ENCODE peak calls at places on chromosome 11, in nine cellular contexts. One of them, this sample, is unnamed.
A peak's percentile ranks its signal among the peaks of the same experiment; 100 is the strongest.

GRCh38 chr11:19389787-19390303 is 149.1 kb upstream of the E2F8 start:
- DNase-seq in HL-60: no peak
- DNase-seq in mammary epithelial cell: no peak
- DNase-seq in stomach: no peak
- DNase-seq in Peyer's patch: no peak
- DNase-seq in mesendoderm: no peak
- DNase-seq in effector memory CD4-positive, alpha-beta T cell: no peak
- DNase-seq in right cardiac atrium: peak; percentile 21
- DNase-seq in MM.1S: no peak
- DNase-seq in this sample: peak; percentile 60

GRCh38 chr11:72598901-72599300 is 75.3 kb downstream of the PDE2A start:
- DNase-seq in mammary epithelial cell: no peak
- DNase-seq in Peyer's patch: no peak
- DNase-seq in stomach: peak; percentile 52
- DNase-seq in right cardiac atrium: peak; percentile 67
- DNase-seq in MM.1S: no peak
- DNase-seq in HL-60: no peak
- DNase-seq in mesendoderm: peak; percentile 71
- DNase-seq in effector memory CD4-positive, alpha-beta T cell: no peak
- DNase-seq in this sample: peak; percentile 85

GRCh38 chr11:113992459-113993105 is 17.7 kb downstream of the HTR3A start:
- DNase-seq in stomach: no peak
- DNase-seq in mesendoderm: peak; percentile 31
- DNase-seq in effector memory CD4-positive, alpha-beta T cell: no peak
- DNase-seq in mammary epithelial cell: no peak
- DNase-seq in HL-60: no peak
- DNase-seq in MM.1S: no peak
- DNase-seq in Peyer's patch: no peak
- DNase-seq in right cardiac atrium: no peak
- DNase-seq in this sample: no peak

GRCh38 chr11:32231909-32232493 is 141.1 kb downstream of the RCN1 start:
- DNase-seq in MM.1S: peak; percentile 63
- DNase-seq in Peyer's patch: no peak
- DNase-seq in effector memory CD4-positive, alpha-beta T cell: no peak
- DNase-seq in stomach: no peak
- DNase-seq in mammary epithelial cell: peak; percentile 12
- DNase-seq in HL-60: no peak
- DNase-seq in right cardiac atrium: no peak
- DNase-seq in mesendoderm: peak; percentile 70
- DNase-seq in this sample: no peak

GRCh38 chr11:73340164-73340563 is 32.1 kb downstream of the ARHGEF17 start:
- DNase-seq in right cardiac atrium: no peak
- DNase-seq in stomach: no peak
- DNase-seq in HL-60: no peak
- DNase-seq in MM.1S: no peak
- DNase-seq in mesendoderm: peak; percentile 57
- DNase-seq in effector memory CD4-positive, alpha-beta T cell: no peak
- DNase-seq in Peyer's patch: no peak
- DNase-seq in mammary epithelial cell: no peak
- DNase-seq in this sample: no peak

GRCh38 chr11:5624489-5625278 is at the start of gene TRIM34:
- DNase-seq in mammary epithelial cell: peak; percentile 76
- DNase-seq in right cardiac atrium: peak; percentile 33
- DNase-seq in effector memory CD4-positive, alpha-beta T cell: peak; percentile 50
- DNase-seq in stomach: peak; percentile 56
- DNase-seq in mesendoderm: peak; percentile 51
- DNase-seq in Peyer's patch: peak; percentile 77
- DNase-seq in HL-60: peak; percentile 15
- DNase-seq in MM.1S: peak; percentile 90
- DNase-seq in this sample: peak; percentile 52

GRCh38 chr11:29051935-29052334 is 943.7 kb downstream of the METTL15 start:
- DNase-seq in MM.1S: no peak
- DNase-seq in mesendoderm: no peak
- DNase-seq in effector memory CD4-positive, alpha-beta T cell: no peak
- DNase-seq in right cardiac atrium: no peak
- DNase-seq in Peyer's patch: no peak
- DNase-seq in mammary epithelial cell: peak; percentile 78
- DNase-seq in HL-60: no peak
- DNase-seq in stomach: no peak
- DNase-seq in this sample: no peak

GRCh38 chr11:102924851-102925380 is 30.6 kb downstream of the MMP13 start:
- DNase-seq in HL-60: no peak
- DNase-seq in right cardiac atrium: no peak
- DNase-seq in MM.1S: no peak
- DNase-seq in effector memory CD4-positive, alpha-beta T cell: no peak
- DNase-seq in mesendoderm: peak; percentile 5
- DNase-seq in stomach: no peak
- DNase-seq in Peyer's patch: no peak
- DNase-seq in mammary epithelial cell: peak; percentile 34
- DNase-seq in this sample: peak; percentile 46

GRCh38 chr11:43790444-43790794 is 90.2 kb upstream of the ALKBH3 start:
- DNase-seq in stomach: no peak
- DNase-seq in HL-60: no peak
- DNase-seq in right cardiac atrium: no peak
- DNase-seq in MM.1S: no peak
- DNase-seq in effector memory CD4-positive, alpha-beta T cell: no peak
- DNase-seq in mesendoderm: no peak
- DNase-seq in Peyer's patch: no peak
- DNase-seq in mammary epithelial cell: peak; percentile 75
- DNase-seq in this sample: no peak

GRCh38 chr11:17762309-17762974 is 27.9 kb downstream of the KCNC1 start:
- DNase-seq in stomach: no peak
- DNase-seq in MM.1S: peak; percentile 14
- DNase-seq in mesendoderm: no peak
- DNase-seq in Peyer's patch: no peak
- DNase-seq in right cardiac atrium: no peak
- DNase-seq in HL-60: peak; percentile 16
- DNase-seq in mammary epithelial cell: peak; percentile 18
- DNase-seq in effector memory CD4-positive, alpha-beta T cell: no peak
- DNase-seq in this sample: no peak

GRCh38 chr11:100821198-100821597 is 134.1 kb downstream of the ARHGAP42 start:
- DNase-seq in stomach: no peak
- DNase-seq in Peyer's patch: no peak
- DNase-seq in HL-60: no peak
- DNase-seq in MM.1S: no peak
- DNase-seq in mesendoderm: peak; percentile 48
- DNase-seq in mammary epithelial cell: no peak
- DNase-seq in effector memory CD4-positive, alpha-beta T cell: no peak
- DNase-seq in right cardiac atrium: no peak
- DNase-seq in this sample: no peak

GRCh38 chr11:10680956-10681487 is 12.5 kb downstream of the IRAG1 start:
- DNase-seq in effector memory CD4-positive, alpha-beta T cell: no peak
- DNase-seq in mammary epithelial cell: no peak
- DNase-seq in Peyer's patch: no peak
- DNase-seq in stomach: no peak
- DNase-seq in MM.1S: no peak
- DNase-seq in HL-60: no peak
- DNase-seq in mesendoderm: no peak
- DNase-seq in right cardiac atrium: no peak
- DNase-seq in this sample: no peak

GRCh38 chr11:115503886-115504278 is 333 bp downstream of the CADM1 start:
- DNase-seq in MM.1S: no peak
- DNase-seq in effector memory CD4-positive, alpha-beta T cell: no peak
- DNase-seq in stomach: no peak
- DNase-seq in mesendoderm: no peak
- DNase-seq in Peyer's patch: no peak
- DNase-seq in right cardiac atrium: no peak
- DNase-seq in HL-60: no peak
- DNase-seq in mammary epithelial cell: peak; percentile 1
- DNase-seq in this sample: no peak
- H3K4me3 ChIP-seq in MM.1S: peak overlapping the region; percentile 87
- H3K4me3 ChIP-seq in effector memory CD4-positive, alpha-beta T cell: peak overlapping the region; percentile 55
- H3K4me3 ChIP-seq in stomach: peak overlapping the region; percentile 79
- H3K4me3 ChIP-seq in mesendoderm: peak overlapping the region; percentile 51
- H3K4me3 ChIP-seq in Peyer's patch: peak overlapping the region; percentile 42
- H3K4me3 ChIP-seq in right cardiac atrium: peak overlapping the region; percentile 47
- H3K4me3 ChIP-seq in HL-60: peak overlapping the region; percentile 31
- H3K4me3 ChIP-seq in mammary epithelial cell: peak overlapping the region; percentile 79
- H3K4me3 ChIP-seq in this sample: peak overlapping the region; percentile 52

DNA sequence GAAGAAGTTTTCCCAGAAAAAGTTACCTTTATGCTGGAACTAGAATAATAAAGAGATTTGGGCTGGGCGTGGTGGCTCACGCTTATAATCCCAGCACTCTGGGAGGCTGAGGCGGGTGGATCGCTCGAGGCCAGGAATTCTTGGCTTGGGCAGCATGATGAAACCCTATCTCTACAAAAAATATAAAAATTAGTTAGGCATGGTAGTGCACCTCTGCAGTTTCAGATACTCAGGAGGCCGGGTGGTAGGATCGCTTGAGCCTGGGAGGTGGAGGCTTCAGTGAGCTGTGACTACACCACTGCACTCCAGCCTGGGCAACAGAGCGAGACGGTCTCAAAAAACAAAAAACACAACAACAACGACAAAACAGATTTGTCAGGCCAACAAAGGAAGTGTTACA is 119.3 kb upstream of the OR9Q1 start:
- DNase-seq in right cardiac atrium: no peak
- DNase-seq in MM.1S: no peak
- DNase-seq in mammary epithelial cell: peak; percentile 27
- DNase-seq in mesendoderm: no peak
- DNase-seq in stomach: no peak
- DNase-seq in effector memory CD4-positive, alpha-beta T cell: no peak
- DNase-seq in Peyer's patch: no peak
- DNase-seq in HL-60: no peak
- DNase-seq in this sample: no peak
- H3K27ac ChIP-seq in right cardiac atrium: peak overlapping the region; percentile 13
- H3K27ac ChIP-seq in MM.1S: no peak overlapping the region
- H3K27ac ChIP-seq in mammary epithelial cell: peak overlapping the region; percentile 89
- H3K27ac ChIP-seq in mesendoderm: no peak overlapping the region
- H3K27ac ChIP-seq in stomach: no peak overlapping the region
- H3K27ac ChIP-seq in effector memory CD4-positive, alpha-beta T cell: no peak overlapping the region
- H3K27ac ChIP-seq in Peyer's patch: peak overlapping the region; percentile 27
- H3K27ac ChIP-seq in HL-60: no peak overlapping the region
- H3K27ac ChIP-seq in this sample: no peak overlapping the region

GRCh38 chr11:62507023-62507422 is 39.6 kb downstream of the AHNAK start:
- DNase-seq in mammary epithelial cell: no peak
- DNase-seq in stomach: no peak
- DNase-seq in mesendoderm: no peak
- DNase-seq in Peyer's patch: no peak
- DNase-seq in effector memory CD4-positive, alpha-beta T cell: no peak
- DNase-seq in right cardiac atrium: no peak
- DNase-seq in HL-60: no peak
- DNase-seq in MM.1S: no peak
- DNase-seq in this sample: no peak

GRCh38 chr11:62505112-62505783 is 41.4 kb downstream of the AHNAK start:
- DNase-seq in mammary epithelial cell: no peak
- DNase-seq in right cardiac atrium: peak; percentile 60
- DNase-seq in HL-60: no peak
- DNase-seq in stomach: no peak
- DNase-seq in effector memory CD4-positive, alpha-beta T cell: no peak
- DNase-seq in mesendoderm: peak; percentile 83
- DNase-seq in Peyer's patch: no peak
- DNase-seq in MM.1S: no peak
- DNase-seq in this sample: peak; percentile 65

GRCh38 chr11:62506413-62506940 is 40.1 kb downstream of the AHNAK start:
- DNase-seq in mammary epithelial cell: no peak
- DNase-seq in right cardiac atrium: no peak
- DNase-seq in effector memory CD4-positive, alpha-beta T cell: no peak
- DNase-seq in Peyer's patch: no peak
- DNase-seq in MM.1S: no peak
- DNase-seq in HL-60: no peak
- DNase-seq in mesendoderm: no peak
- DNase-seq in stomach: no peak
- DNase-seq in this sample: no peak

GRCh38 chr11:62504158-62504973 is 42.2 kb downstream of the AHNAK start:
- DNase-seq in Peyer's patch: no peak
- DNase-seq in mammary epithelial cell: no peak
- DNase-seq in right cardiac atrium: no peak
- DNase-seq in effector memory CD4-positive, alpha-beta T cell: no peak
- DNase-seq in mesendoderm: peak; percentile 70
- DNase-seq in MM.1S: no peak
- DNase-seq in stomach: no peak
- DNase-seq in HL-60: no peak
- DNase-seq in this sample: no peak

DNA sequence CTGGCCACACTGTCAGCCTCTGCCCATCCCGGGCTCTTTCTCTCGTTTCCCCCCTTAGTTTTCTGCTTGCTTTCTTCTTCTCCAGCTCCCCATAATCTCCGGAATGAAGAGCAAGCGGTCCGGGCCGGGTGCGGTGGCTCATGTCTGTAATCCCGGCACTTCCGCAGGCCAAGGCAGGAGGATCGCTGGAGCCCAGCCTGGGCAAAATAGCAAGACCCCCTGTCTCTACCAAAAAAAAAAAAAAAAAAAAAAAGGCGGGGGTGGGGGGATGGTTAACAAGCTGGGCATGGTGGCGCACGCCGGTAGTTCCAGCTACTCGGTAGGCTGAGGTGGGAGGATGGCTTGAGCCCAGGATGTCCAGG is 40.8 kb downstream of the AHNAK start:
- DNase-seq in stomach: no peak
- DNase-seq in effector memory CD4-positive, alpha-beta T cell: no peak
- DNase-seq in Peyer's patch: no peak
- DNase-seq in right cardiac atrium: peak; percentile 35
- DNase-seq in mesendoderm: no peak
- DNase-seq in HL-60: no peak
- DNase-seq in mammary epithelial cell: no peak
- DNase-seq in MM.1S: no peak
- DNase-seq in this sample: peak; percentile 79
- H3K27me3 ChIP-seq in stomach: no peaks in the 10 kb centered on the region
- H3K27me3 ChIP-seq in effector memory CD4-positive, alpha-beta T cell: no peaks in the 10 kb centered on the region
- H3K27me3 ChIP-seq in Peyer's patch: no peaks in the 10 kb centered on the region
- H3K27me3 ChIP-seq in right cardiac atrium: no peaks in the 10 kb centered on the region
- H3K27me3 ChIP-seq in mesendoderm: no peaks in the 10 kb centered on the region
- H3K27me3 ChIP-seq in HL-60: no peaks in the 10 kb centered on the region
- H3K27me3 ChIP-seq in mammary epithelial cell: no peaks in the 10 kb centered on the region
- H3K27me3 ChIP-seq in MM.1S: no peaks in the 10 kb centered on the region
- H3K27me3 ChIP-seq in this sample: no peaks in the 10 kb centered on the region

GRCh38 chr11:118789501-118790356 is 1.2 kb downstream of the DDX6 start:
- DNase-seq in mammary epithelial cell: peak; percentile 26
- DNase-seq in effector memory CD4-positive, alpha-beta T cell: peak; percentile 11
- DNase-seq in MM.1S: peak; percentile 65
- DNase-seq in stomach: no peak
- DNase-seq in mesendoderm: peak; percentile 95
- DNase-seq in HL-60: no peak
- DNase-seq in Peyer's patch: peak; percentile 26
- DNase-seq in right cardiac atrium: no peak
- DNase-seq in this sample: no peak

GRCh38 chr11:118783724-118784495 is 7.1 kb downstream of the DDX6 start:
- DNase-seq in stomach: no peak
- DNase-seq in effector memory CD4-positive, alpha-beta T cell: no peak
- DNase-seq in mammary epithelial cell: no peak
- DNase-seq in mesendoderm: no peak
- DNase-seq in Peyer's patch: no peak
- DNase-seq in MM.1S: no peak
- DNase-seq in right cardiac atrium: peak; percentile 39
- DNase-seq in HL-60: no peak
- DNase-seq in this sample: no peak

GRCh38 chr11:118786657-118787056 is 4.3 kb downstream of the DDX6 start:
- DNase-seq in HL-60: no peak
- DNase-seq in mammary epithelial cell: no peak
- DNase-seq in MM.1S: no peak
- DNase-seq in stomach: no peak
- DNase-seq in effector memory CD4-positive, alpha-beta T cell: no peak
- DNase-seq in Peyer's patch: no peak
- DNase-seq in mesendoderm: no peak
- DNase-seq in right cardiac atrium: no peak
- DNase-seq in this sample: no peak

GRCh38 chr11:118790357-118791014 is 478 bp downstream of the DDX6 start:
- DNase-seq in mammary epithelial cell: peak; percentile 59
- DNase-seq in MM.1S: peak; percentile 54
- DNase-seq in HL-60: peak; percentile 47
- DNase-seq in right cardiac atrium: peak; percentile 58
- DNase-seq in mesendoderm: peak; percentile 86
- DNase-seq in Peyer's patch: peak; percentile 75
- DNase-seq in stomach: peak; percentile 43
- DNase-seq in effector memory CD4-positive, alpha-beta T cell: peak; percentile 37
- DNase-seq in this sample: peak; percentile 83

GRCh38 chr11:118785362-118785761 is 5.6 kb downstream of the DDX6 start:
- DNase-seq in mammary epithelial cell: no peak
- DNase-seq in mesendoderm: no peak
- DNase-seq in effector memory CD4-positive, alpha-beta T cell: no peak
- DNase-seq in stomach: no peak
- DNase-seq in HL-60: no peak
- DNase-seq in Peyer's patch: no peak
- DNase-seq in right cardiac atrium: no peak
- DNase-seq in MM.1S: no peak
- DNase-seq in this sample: no peak
- H3K4me3 ChIP-seq in mammary epithelial cell: no peak overlapping the region
- H3K4me3 ChIP-seq in mesendoderm: no peak overlapping the region
- H3K4me3 ChIP-seq in effector memory CD4-positive, alpha-beta T cell: no peak overlapping the region
- H3K4me3 ChIP-seq in stomach: peak overlapping the region; percentile 31
- H3K4me3 ChIP-seq in HL-60: no peak overlapping the region
- H3K4me3 ChIP-seq in Peyer's patch: no peak overlapping the region
- H3K4me3 ChIP-seq in right cardiac atrium: no peak overlapping the region
- H3K4me3 ChIP-seq in MM.1S: no peak overlapping the region
- H3K4me3 ChIP-seq in this sample: no peak overlapping the region

This sample was measured in aorta.